ENCODE peak calls at places on chromosome 17, in seven cellular contexts. K is tibial artery, X is body of pancreas, F is neural progenitor cell, D is pancreas, J is heart right ventricle, B is stomach. I is an unnamed sample.

GRCh38 chr17:2282297-2282873 is 21.2 kb downstream of the SMG6 start:
- DNase-seq in K (peak; percentile 30), X (no peak), F (peak; percentile 63), D (no peak), J (no peak), B (no peak), I (no peak)

GRCh38 chr17:77246110-77247047 is 105.6 kb downstream of the SEC14L1 start:
- DNase-seq in K (no peak), X (no peak), F (no peak), D (no peak), J (no peak), B (no peak), I (no peak)

GRCh38 chr17:65664296-65664695 is 102.8 kb upstream of the AXIN2 start:
- DNase-seq in K (no peak), X (no peak), F (no peak), D (no peak), J (no peak), B (no peak), I (no peak)

GRCh38 chr17:7130626-7131467 is 16.2 kb upstream of the ASGR2 start:
- DNase-seq in K (no peak), X (no peak), F (no peak), D (no peak), J (peak; percentile 15), B (no peak), I (no peak)

GRCh38 chr17:69066482-69066881 is 5.8 kb upstream of the ABCA9 start:
- DNase-seq in K (no peak), X (no peak), F (no peak), D (no peak), J (no peak), B (no peak), I (no peak)

GRCh38 chr17:32610943-32611342 is 124.2 kb downstream of the CDK5R1 start:
- DNase-seq in K (no peak), X (no peak), F (no peak), D (no peak), J (no peak), B (no peak), I (no peak)

GRCh38 chr17:9924735-9925191 is 19.7 kb upstream of the RCVRN start:
- DNase-seq in K (no peak), X (no peak), F (peak; percentile 83), D (no peak), J (no peak), B (no peak), I (no peak)

GRCh38 chr17:38550661-38551060 is 55.1 kb downstream of the SRCIN1 start:
- DNase-seq in K (no peak), X (peak; percentile 80), F (no peak), D (peak; percentile 68), J (peak; percentile 63), B (peak; percentile 74), I (no peak)

GRCh38 chr17:78568494-78569115 is 8.6 kb downstream of the DNAH17 start:
- DNase-seq in K (no peak), X (no peak), F (no peak), D (no peak), J (no peak), B (no peak), I (no peak)

GRCh38 chr17:63996430-63997182 is 1.5 kb upstream of the PRR29 start:
- DNase-seq in K (no peak), X (no peak), F (peak; percentile 0), D (peak; percentile 39), J (no peak), B (no peak), I (peak; percentile 43)

GRCh38 chr17:60893475-60893874 is 215.8 kb downstream of the BCAS3 start:
- DNase-seq in K (no peak), X (no peak), F (no peak), D (no peak), J (no peak), B (no peak), I (no peak)

DNA sequence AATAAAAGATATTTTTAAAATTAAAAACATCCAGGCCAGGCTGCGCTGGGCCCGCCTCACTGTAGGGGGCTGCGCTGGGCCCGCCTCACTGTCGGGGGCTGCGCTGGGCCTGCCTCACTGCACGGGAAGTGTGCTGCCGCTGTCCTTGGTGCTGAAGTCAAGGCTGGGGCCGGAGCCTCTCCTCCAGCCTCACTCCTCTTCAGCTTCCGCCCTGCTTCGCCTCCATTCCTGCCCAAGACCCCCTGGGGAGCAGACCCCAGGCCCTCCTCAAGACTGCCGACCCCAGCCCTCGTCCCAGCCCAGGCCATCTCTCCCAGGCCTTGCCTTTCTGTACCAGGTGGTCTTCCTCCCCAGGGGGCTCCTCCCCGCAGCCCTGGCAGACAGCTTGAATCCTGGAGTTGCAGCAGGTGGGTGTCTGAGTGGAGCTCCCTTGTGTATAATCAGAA is 26.2 kb downstream of the ENDOV start:
- DNase-seq in K (no peak), X (no peak), F (peak; percentile 92), D (no peak), J (peak; percentile 32), B (no peak), I (no peak)
- TF ChIP-seq CTCF in K (no peak), X (no peak), F (no peak), D (no peak), J (no peak), B (no peak), I (no peak)

GRCh38 chr17:80877829-80878303 is 113.8 kb upstream of the CHMP6 start:
- DNase-seq in K (peak; percentile 10), X (peak; percentile 4), F (no peak), D (peak; percentile 28), J (no peak), B (no peak), I (peak; percentile 44)

GRCh38 chr17:80878876-80879722 is 112.5 kb upstream of the CHMP6 start:
- DNase-seq in K (peak; percentile 9), X (no peak), F (no peak), D (peak; percentile 23), J (no peak), B (no peak), I (peak; percentile 30)

GRCh38 chr17:80880650-80880989 is 111.0 kb upstream of the CHMP6 start:
- DNase-seq in K (no peak), X (no peak), F (no peak), D (no peak), J (no peak), B (no peak), I (no peak)

GRCh38 chr17:80881321-80881720 is 110.3 kb upstream of the CHMP6 start:
- DNase-seq in K (no peak), X (no peak), F (no peak), D (peak; percentile 33), J (no peak), B (no peak), I (no peak)

DNA sequence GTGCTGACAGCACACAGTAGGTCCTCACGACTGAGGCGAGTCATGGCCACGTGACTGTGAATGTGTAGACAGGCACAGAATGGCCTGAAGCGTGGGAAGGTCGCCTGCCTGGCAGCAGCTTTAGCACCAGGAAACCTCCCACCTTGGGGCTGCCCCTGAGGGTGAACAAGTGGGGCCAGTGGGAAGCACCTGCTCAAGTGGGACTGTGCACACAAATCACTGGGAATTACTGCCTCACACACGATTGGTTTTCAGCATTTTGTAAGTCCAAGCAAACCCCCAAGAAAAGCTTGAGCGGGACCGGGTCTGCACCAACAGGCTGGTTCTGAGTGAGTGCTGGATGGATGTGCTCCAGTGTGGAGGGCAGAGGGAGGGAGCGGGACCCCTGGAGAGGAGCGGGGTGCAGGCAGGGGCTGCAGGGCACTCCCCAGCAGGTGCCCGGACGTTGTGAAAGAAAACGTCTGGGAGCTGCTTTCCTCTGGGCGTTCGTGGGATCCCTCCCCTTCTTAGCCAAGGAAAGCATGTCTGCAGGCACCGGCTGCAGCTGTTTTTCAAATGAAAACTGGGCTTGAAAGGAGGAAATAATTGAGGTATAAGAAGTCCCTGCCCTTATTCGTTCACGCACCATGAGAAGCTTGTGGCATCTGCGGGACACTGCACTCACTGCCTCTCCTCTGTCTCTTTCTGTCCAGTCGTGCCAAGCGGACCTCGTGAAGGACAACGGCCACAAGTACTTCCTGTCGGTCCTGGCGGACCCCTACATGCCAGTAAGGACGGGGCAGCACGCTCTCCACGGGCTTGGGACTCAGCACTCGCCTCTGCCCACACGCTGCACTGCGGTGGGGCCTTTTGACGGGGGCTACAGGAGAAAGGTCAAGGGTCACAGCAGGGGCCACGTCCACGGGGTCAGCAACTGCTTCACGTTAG is 111.7 kb upstream of the CHMP6 start:
- DNase-seq in K (peak; percentile 13), X (no peak), F (no peak), D (peak; percentile 40), J (no peak), B (no peak), I (peak; percentile 59)
- H3K27ac ChIP-seq in K (no peak overlapping the region), X (no peak overlapping the region), F (no peak overlapping the region), D (no peak overlapping the region), J (no peak overlapping the region), B (no peak overlapping the region), I (no peak overlapping the region)

DNA sequence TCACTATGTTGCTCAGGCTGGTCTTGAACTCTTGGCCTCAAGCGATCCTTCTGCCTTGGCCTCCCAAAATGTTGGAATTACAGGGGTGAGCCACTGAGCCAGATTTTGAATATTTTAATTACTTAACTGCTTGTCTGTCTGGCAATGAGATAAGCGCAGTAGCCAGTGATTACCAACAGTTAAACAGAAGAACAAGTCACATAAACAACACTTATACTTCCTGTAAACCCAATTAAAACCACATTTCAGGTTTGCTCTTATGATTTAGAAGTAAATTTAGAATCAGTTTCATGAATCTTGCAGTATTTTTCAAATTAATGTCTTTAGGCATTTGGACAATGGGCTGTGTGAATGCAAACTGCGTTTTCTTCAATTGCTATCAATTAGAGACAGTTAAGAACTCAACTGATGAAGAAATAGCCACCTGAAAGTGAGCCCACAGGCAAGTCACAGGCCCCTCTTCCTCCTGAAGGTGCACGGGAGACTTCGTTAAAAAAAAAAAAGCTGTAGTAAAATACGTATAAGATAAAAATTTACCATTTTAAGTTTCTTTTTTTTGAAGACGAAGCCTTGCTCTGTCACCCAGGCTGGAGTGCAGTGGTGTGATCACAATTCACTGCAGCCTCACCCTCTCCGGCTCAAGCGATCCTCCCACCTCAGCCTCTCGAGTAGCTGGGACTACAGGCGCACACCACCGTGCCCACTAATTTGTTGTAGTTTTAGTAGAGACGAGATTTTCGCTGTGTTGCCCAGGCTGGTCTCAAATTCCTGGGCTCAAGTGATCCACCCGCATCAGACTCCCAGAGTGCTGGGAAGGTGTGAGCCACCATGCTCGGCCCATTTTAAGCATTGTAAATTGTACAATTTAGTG is 73.0 kb downstream of the PITPNC1 start:
- DNase-seq in K (no peak), X (no peak), F (no peak), D (no peak), J (no peak), B (no peak), I (peak; percentile 20)
- H3K4me1 ChIP-seq in K (no peaks in the 10 kb centered on the region), X (peaks cover 8% of the 10 kb centered on the region), F (peaks cover 16% of the 10 kb centered on the region), D (no peaks in the 10 kb centered on the region), J (peaks cover 11% of the 10 kb centered on the region), B (peaks cover 6% of the 10 kb centered on the region), I (no peaks in the 10 kb centered on the region)

DNA sequence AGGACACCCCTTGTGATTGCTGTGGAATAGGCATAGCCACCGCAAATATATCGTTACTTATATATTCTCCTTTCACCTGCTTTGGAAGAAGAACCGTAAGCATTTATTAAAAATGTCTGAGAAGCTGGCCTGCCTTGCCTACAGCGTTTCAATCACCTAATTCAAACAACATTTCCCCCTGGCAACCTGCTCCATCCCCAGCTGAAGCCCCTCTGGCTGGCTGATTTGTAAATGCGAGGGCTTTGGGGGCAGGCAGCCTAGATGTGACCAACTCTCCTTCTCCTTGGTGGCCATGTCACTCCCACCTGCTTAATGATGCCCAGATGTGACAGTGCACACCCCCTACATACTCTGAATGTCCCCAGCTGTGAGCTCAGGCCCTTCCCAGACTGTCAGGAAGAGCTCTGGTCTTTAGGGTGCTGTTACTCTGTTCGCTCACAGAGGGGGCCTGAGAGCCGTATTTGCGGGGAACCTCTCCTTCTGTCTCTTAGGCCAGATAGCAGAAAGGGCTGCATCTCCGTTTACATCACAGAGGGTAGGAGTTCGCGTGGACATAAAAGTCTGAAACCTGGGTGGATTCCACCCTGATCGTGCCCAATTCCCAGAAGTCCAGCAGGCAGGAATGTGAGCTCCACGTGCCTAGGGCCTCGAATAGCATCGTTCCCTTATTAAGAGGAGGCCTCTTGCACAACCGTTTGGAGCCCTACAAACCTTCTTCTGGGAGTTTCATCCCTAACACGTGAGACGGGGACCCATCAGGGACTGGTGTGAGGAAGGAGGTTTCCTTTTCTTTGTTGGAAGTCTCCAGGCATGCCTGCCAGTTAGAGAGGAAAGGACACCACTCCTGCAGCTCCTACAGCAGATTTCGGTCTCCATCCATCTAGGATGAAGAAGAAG is 2.4 kb upstream of the SDK2 start:
- DNase-seq in K (no peak), X (no peak), F (peak; percentile 79), D (no peak), J (no peak), B (peak; percentile 13), I (peak; percentile 29)
- TF ChIP-seq CTCF in K (no peak), X (no peak), F (peak; percentile 55), D (no peak), J (no peak), B (no peak), I (peak; percentile 9)